ENCODE peak calls at places on chromosomes 11 and 22, in eight cellular contexts. One of them, this sample, is unnamed.

GRCh38 chr11:111700186-111700585 is 66.0 kb downstream of the PPP2R1B start:
- DNase-seq in stimulated activated CD8-positive, alpha-beta memory T cell treated with anti-CD3 and anti-CD28 coated beads, Interleukin-7, amount 100 ng/mL, for 1 hour: no peak
- DNase-seq in right cardiac atrium: no peak
- DNase-seq in HTR-8/SVneo: no peak
- DNase-seq in HS-5: no peak
- DNase-seq in activated T-cell treated with anti-CD3 and anti-CD28 coated beads for 1 hour: no peak
- DNase-seq in activated CD8-positive, alpha-beta T cell treated with anti-CD3 and anti-CD28 coated beads, Interleukin-2, amount 10 ng/mL, durations not matched to agents 7 days and 5 days: no peak
- DNase-seq in T-helper 1 cell: no peak
- DNase-seq in this sample: no peak

GRCh38 chr22:19819209-19819910 is 35.3 kb downstream of the GNB1L start:
- DNase-seq in stimulated activated CD8-positive, alpha-beta memory T cell treated with anti-CD3 and anti-CD28 coated beads, Interleukin-7, amount 100 ng/mL, for 1 hour: no peak
- DNase-seq in right cardiac atrium: no peak
- DNase-seq in HTR-8/SVneo: no peak
- DNase-seq in HS-5: no peak
- DNase-seq in activated T-cell treated with anti-CD3 and anti-CD28 coated beads for 1 hour: no peak
- DNase-seq in activated CD8-positive, alpha-beta T cell treated with anti-CD3 and anti-CD28 coated beads, Interleukin-2, amount 10 ng/mL, durations not matched to agents 7 days and 5 days: no peak
- DNase-seq in T-helper 1 cell: no peak
- DNase-seq in this sample: peak; percentile 8

GRCh38 chr22:31133911-31134310 is 6.4 kb downstream of the PLA2G3 start:
- DNase-seq in stimulated activated CD8-positive, alpha-beta memory T cell treated with anti-CD3 and anti-CD28 coated beads, Interleukin-7, amount 100 ng/mL, for 1 hour: no peak
- DNase-seq in right cardiac atrium: no peak
- DNase-seq in HTR-8/SVneo: no peak
- DNase-seq in HS-5: no peak
- DNase-seq in activated T-cell treated with anti-CD3 and anti-CD28 coated beads for 1 hour: no peak
- DNase-seq in activated CD8-positive, alpha-beta T cell treated with anti-CD3 and anti-CD28 coated beads, Interleukin-2, amount 10 ng/mL, durations not matched to agents 7 days and 5 days: no peak
- DNase-seq in T-helper 1 cell: no peak
- DNase-seq in this sample: no peak

GRCh38 chr22:36277482-36278291 is 24.8 kb downstream of the APOL1 start:
- DNase-seq in stimulated activated CD8-positive, alpha-beta memory T cell treated with anti-CD3 and anti-CD28 coated beads, Interleukin-7, amount 100 ng/mL, for 1 hour: peak; percentile 25
- DNase-seq in right cardiac atrium: peak; percentile 82
- DNase-seq in HTR-8/SVneo: peak; percentile 44
- DNase-seq in HS-5: no peak
- DNase-seq in activated T-cell treated with anti-CD3 and anti-CD28 coated beads for 1 hour: peak; percentile 44
- DNase-seq in activated CD8-positive, alpha-beta T cell treated with anti-CD3 and anti-CD28 coated beads, Interleukin-2, amount 10 ng/mL, durations not matched to agents 7 days and 5 days: peak; percentile 82
- DNase-seq in T-helper 1 cell: peak; percentile 49
- DNase-seq in this sample: peak; percentile 41

GRCh38 chr11:118618991-118619375 is 11.6 kb downstream of the PHLDB1 start:
- DNase-seq in stimulated activated CD8-positive, alpha-beta memory T cell treated with anti-CD3 and anti-CD28 coated beads, Interleukin-7, amount 100 ng/mL, for 1 hour: no peak
- DNase-seq in right cardiac atrium: peak; percentile 88
- DNase-seq in HTR-8/SVneo: no peak
- DNase-seq in HS-5: no peak
- DNase-seq in activated T-cell treated with anti-CD3 and anti-CD28 coated beads for 1 hour: no peak
- DNase-seq in activated CD8-positive, alpha-beta T cell treated with anti-CD3 and anti-CD28 coated beads, Interleukin-2, amount 10 ng/mL, durations not matched to agents 7 days and 5 days: no peak
- DNase-seq in T-helper 1 cell: no peak
- DNase-seq in this sample: no peak

GRCh38 chr22:31284241-31284745 is 8.0 kb downstream of the PIK3IP1 start:
- DNase-seq in stimulated activated CD8-positive, alpha-beta memory T cell treated with anti-CD3 and anti-CD28 coated beads, Interleukin-7, amount 100 ng/mL, for 1 hour: no peak
- DNase-seq in right cardiac atrium: no peak
- DNase-seq in HTR-8/SVneo: no peak
- DNase-seq in HS-5: no peak
- DNase-seq in activated T-cell treated with anti-CD3 and anti-CD28 coated beads for 1 hour: no peak
- DNase-seq in activated CD8-positive, alpha-beta T cell treated with anti-CD3 and anti-CD28 coated beads, Interleukin-2, amount 10 ng/mL, durations not matched to agents 7 days and 5 days: no peak
- DNase-seq in T-helper 1 cell: no peak
- DNase-seq in this sample: no peak

GRCh38 chr22:37906364-37907008 is 389 bp downstream of the MICALL1 start:
- DNase-seq in stimulated activated CD8-positive, alpha-beta memory T cell treated with anti-CD3 and anti-CD28 coated beads, Interleukin-7, amount 100 ng/mL, for 1 hour: no peak
- DNase-seq in right cardiac atrium: peak; percentile 67
- DNase-seq in HTR-8/SVneo: peak; percentile 28
- DNase-seq in HS-5: no peak
- DNase-seq in activated T-cell treated with anti-CD3 and anti-CD28 coated beads for 1 hour: peak; percentile 37
- DNase-seq in activated CD8-positive, alpha-beta T cell treated with anti-CD3 and anti-CD28 coated beads, Interleukin-2, amount 10 ng/mL, durations not matched to agents 7 days and 5 days: peak; percentile 51
- DNase-seq in T-helper 1 cell: peak; percentile 29
- DNase-seq in this sample: no peak

GRCh38 chr11:43359432-43359818 is 705 bp downstream of the TTC17 start:
- DNase-seq in stimulated activated CD8-positive, alpha-beta memory T cell treated with anti-CD3 and anti-CD28 coated beads, Interleukin-7, amount 100 ng/mL, for 1 hour: no peak
- DNase-seq in right cardiac atrium: no peak
- DNase-seq in HTR-8/SVneo: peak; percentile 25
- DNase-seq in HS-5: no peak
- DNase-seq in activated T-cell treated with anti-CD3 and anti-CD28 coated beads for 1 hour: peak; percentile 4
- DNase-seq in activated CD8-positive, alpha-beta T cell treated with anti-CD3 and anti-CD28 coated beads, Interleukin-2, amount 10 ng/mL, durations not matched to agents 7 days and 5 days: peak; percentile 56
- DNase-seq in T-helper 1 cell: no peak
- DNase-seq in this sample: no peak

GRCh38 chr11:14687456-14687855 is 43.9 kb downstream of the PDE3B start:
- DNase-seq in stimulated activated CD8-positive, alpha-beta memory T cell treated with anti-CD3 and anti-CD28 coated beads, Interleukin-7, amount 100 ng/mL, for 1 hour: no peak
- DNase-seq in right cardiac atrium: no peak
- DNase-seq in HTR-8/SVneo: no peak
- DNase-seq in HS-5: no peak
- DNase-seq in activated T-cell treated with anti-CD3 and anti-CD28 coated beads for 1 hour: no peak
- DNase-seq in activated CD8-positive, alpha-beta T cell treated with anti-CD3 and anti-CD28 coated beads, Interleukin-2, amount 10 ng/mL, durations not matched to agents 7 days and 5 days: no peak
- DNase-seq in T-helper 1 cell: no peak
- DNase-seq in this sample: no peak

GRCh38 chr11:86941077-86941870 is 13.9 kb downstream of the FZD4 start:
- DNase-seq in stimulated activated CD8-positive, alpha-beta memory T cell treated with anti-CD3 and anti-CD28 coated beads, Interleukin-7, amount 100 ng/mL, for 1 hour: no peak
- DNase-seq in right cardiac atrium: no peak
- DNase-seq in HTR-8/SVneo: no peak
- DNase-seq in HS-5: no peak
- DNase-seq in activated T-cell treated with anti-CD3 and anti-CD28 coated beads for 1 hour: no peak
- DNase-seq in activated CD8-positive, alpha-beta T cell treated with anti-CD3 and anti-CD28 coated beads, Interleukin-2, amount 10 ng/mL, durations not matched to agents 7 days and 5 days: no peak
- DNase-seq in T-helper 1 cell: no peak
- DNase-seq in this sample: no peak

GRCh38 chr22:36281726-36282077 is 28.8 kb downstream of the APOL1 start:
- DNase-seq in stimulated activated CD8-positive, alpha-beta memory T cell treated with anti-CD3 and anti-CD28 coated beads, Interleukin-7, amount 100 ng/mL, for 1 hour: no peak
- DNase-seq in right cardiac atrium: no peak
- DNase-seq in HTR-8/SVneo: no peak
- DNase-seq in HS-5: no peak
- DNase-seq in activated T-cell treated with anti-CD3 and anti-CD28 coated beads for 1 hour: no peak
- DNase-seq in activated CD8-positive, alpha-beta T cell treated with anti-CD3 and anti-CD28 coated beads, Interleukin-2, amount 10 ng/mL, durations not matched to agents 7 days and 5 days: no peak
- DNase-seq in T-helper 1 cell: no peak
- DNase-seq in this sample: no peak

GRCh38 chr22:39940757-39941305 is 19.4 kb upstream of the TMA7B start:
- DNase-seq in stimulated activated CD8-positive, alpha-beta memory T cell treated with anti-CD3 and anti-CD28 coated beads, Interleukin-7, amount 100 ng/mL, for 1 hour: no peak
- DNase-seq in right cardiac atrium: no peak
- DNase-seq in HTR-8/SVneo: no peak
- DNase-seq in HS-5: no peak
- DNase-seq in activated T-cell treated with anti-CD3 and anti-CD28 coated beads for 1 hour: no peak
- DNase-seq in activated CD8-positive, alpha-beta T cell treated with anti-CD3 and anti-CD28 coated beads, Interleukin-2, amount 10 ng/mL, durations not matched to agents 7 days and 5 days: peak; percentile 61
- DNase-seq in T-helper 1 cell: peak; percentile 30
- DNase-seq in this sample: no peak

GRCh38 chr11:115503083-115503885 is 931 bp downstream of the CADM1 start:
- DNase-seq in stimulated activated CD8-positive, alpha-beta memory T cell treated with anti-CD3 and anti-CD28 coated beads, Interleukin-7, amount 100 ng/mL, for 1 hour: no peak
- DNase-seq in right cardiac atrium: peak; percentile 88
- DNase-seq in HTR-8/SVneo: peak; percentile 19
- DNase-seq in HS-5: no peak
- DNase-seq in activated T-cell treated with anti-CD3 and anti-CD28 coated beads for 1 hour: no peak
- DNase-seq in activated CD8-positive, alpha-beta T cell treated with anti-CD3 and anti-CD28 coated beads, Interleukin-2, amount 10 ng/mL, durations not matched to agents 7 days and 5 days: no peak
- DNase-seq in T-helper 1 cell: no peak
- DNase-seq in this sample: peak; percentile 14

GRCh38 chr11:75477614-75477935 is 44.6 kb upstream of the KLHL35 start:
- DNase-seq in stimulated activated CD8-positive, alpha-beta memory T cell treated with anti-CD3 and anti-CD28 coated beads, Interleukin-7, amount 100 ng/mL, for 1 hour: no peak
- DNase-seq in right cardiac atrium: no peak
- DNase-seq in HTR-8/SVneo: no peak
- DNase-seq in HS-5: no peak
- DNase-seq in activated T-cell treated with anti-CD3 and anti-CD28 coated beads for 1 hour: no peak
- DNase-seq in activated CD8-positive, alpha-beta T cell treated with anti-CD3 and anti-CD28 coated beads, Interleukin-2, amount 10 ng/mL, durations not matched to agents 7 days and 5 days: no peak
- DNase-seq in T-helper 1 cell: no peak
- DNase-seq in this sample: no peak

GRCh38 chr11:84498016-84498415 is 1129.1 kb downstream of the DLG2 start:
- DNase-seq in stimulated activated CD8-positive, alpha-beta memory T cell treated with anti-CD3 and anti-CD28 coated beads, Interleukin-7, amount 100 ng/mL, for 1 hour: no peak
- DNase-seq in right cardiac atrium: peak; percentile 74
- DNase-seq in HTR-8/SVneo: no peak
- DNase-seq in HS-5: peak; percentile 89
- DNase-seq in activated T-cell treated with anti-CD3 and anti-CD28 coated beads for 1 hour: no peak
- DNase-seq in activated CD8-positive, alpha-beta T cell treated with anti-CD3 and anti-CD28 coated beads, Interleukin-2, amount 10 ng/mL, durations not matched to agents 7 days and 5 days: no peak
- DNase-seq in T-helper 1 cell: no peak
- DNase-seq in this sample: no peak

GRCh38 chr11:130145975-130146776 is 13.4 kb upstream of the ST14 start:
- DNase-seq in stimulated activated CD8-positive, alpha-beta memory T cell treated with anti-CD3 and anti-CD28 coated beads, Interleukin-7, amount 100 ng/mL, for 1 hour: no peak
- DNase-seq in right cardiac atrium: no peak
- DNase-seq in HTR-8/SVneo: no peak
- DNase-seq in HS-5: no peak
- DNase-seq in activated T-cell treated with anti-CD3 and anti-CD28 coated beads for 1 hour: no peak
- DNase-seq in activated CD8-positive, alpha-beta T cell treated with anti-CD3 and anti-CD28 coated beads, Interleukin-2, amount 10 ng/mL, durations not matched to agents 7 days and 5 days: no peak
- DNase-seq in T-helper 1 cell: no peak
- DNase-seq in this sample: no peak

GRCh38 chr11:10477690-10478046 is 22.6 kb downstream of the AMPD3 start:
- DNase-seq in stimulated activated CD8-positive, alpha-beta memory T cell treated with anti-CD3 and anti-CD28 coated beads, Interleukin-7, amount 100 ng/mL, for 1 hour: no peak
- DNase-seq in right cardiac atrium: no peak
- DNase-seq in HTR-8/SVneo: no peak
- DNase-seq in HS-5: no peak
- DNase-seq in activated T-cell treated with anti-CD3 and anti-CD28 coated beads for 1 hour: no peak
- DNase-seq in activated CD8-positive, alpha-beta T cell treated with anti-CD3 and anti-CD28 coated beads, Interleukin-2, amount 10 ng/mL, durations not matched to agents 7 days and 5 days: no peak
- DNase-seq in T-helper 1 cell: no peak
- DNase-seq in this sample: no peak

GRCh38 chr11:45252134-45252856 is 33.8 kb downstream of the SYT13 start:
- DNase-seq in stimulated activated CD8-positive, alpha-beta memory T cell treated with anti-CD3 and anti-CD28 coated beads, Interleukin-7, amount 100 ng/mL, for 1 hour: no peak
- DNase-seq in right cardiac atrium: peak; percentile 80
- DNase-seq in HTR-8/SVneo: peak; percentile 45
- DNase-seq in HS-5: no peak
- DNase-seq in activated T-cell treated with anti-CD3 and anti-CD28 coated beads for 1 hour: no peak
- DNase-seq in activated CD8-positive, alpha-beta T cell treated with anti-CD3 and anti-CD28 coated beads, Interleukin-2, amount 10 ng/mL, durations not matched to agents 7 days and 5 days: peak; percentile 38
- DNase-seq in T-helper 1 cell: no peak
- DNase-seq in this sample: no peak

GRCh38 chr11:100619484-100619883 is 67.6 kb upstream of the ARHGAP42 start:
- DNase-seq in stimulated activated CD8-positive, alpha-beta memory T cell treated with anti-CD3 and anti-CD28 coated beads, Interleukin-7, amount 100 ng/mL, for 1 hour: no peak
- DNase-seq in right cardiac atrium: no peak
- DNase-seq in HTR-8/SVneo: no peak
- DNase-seq in HS-5: peak; percentile 71
- DNase-seq in activated T-cell treated with anti-CD3 and anti-CD28 coated beads for 1 hour: no peak
- DNase-seq in activated CD8-positive, alpha-beta T cell treated with anti-CD3 and anti-CD28 coated beads, Interleukin-2, amount 10 ng/mL, durations not matched to agents 7 days and 5 days: no peak
- DNase-seq in T-helper 1 cell: no peak
- DNase-seq in this sample: no peak

GRCh38 chr11:47415949-47416472 is 7.6 kb downstream of the SLC39A13 start:
- DNase-seq in stimulated activated CD8-positive, alpha-beta memory T cell treated with anti-CD3 and anti-CD28 coated beads, Interleukin-7, amount 100 ng/mL, for 1 hour: no peak
- DNase-seq in right cardiac atrium: peak; percentile 93
- DNase-seq in HTR-8/SVneo: peak; percentile 94
- DNase-seq in HS-5: peak; percentile 88
- DNase-seq in activated T-cell treated with anti-CD3 and anti-CD28 coated beads for 1 hour: no peak
- DNase-seq in activated CD8-positive, alpha-beta T cell treated with anti-CD3 and anti-CD28 coated beads, Interleukin-2, amount 10 ng/mL, durations not matched to agents 7 days and 5 days: no peak
- DNase-seq in T-helper 1 cell: no peak
- DNase-seq in this sample: no peak

GRCh38 chr11:69409812-69410645 is 71.4 kb upstream of the LINC01488 start:
- DNase-seq in stimulated activated CD8-positive, alpha-beta memory T cell treated with anti-CD3 and anti-CD28 coated beads, Interleukin-7, amount 100 ng/mL, for 1 hour: no peak
- DNase-seq in right cardiac atrium: no peak
- DNase-seq in HTR-8/SVneo: no peak
- DNase-seq in HS-5: no peak
- DNase-seq in activated T-cell treated with anti-CD3 and anti-CD28 coated beads for 1 hour: no peak
- DNase-seq in activated CD8-positive, alpha-beta T cell treated with anti-CD3 and anti-CD28 coated beads, Interleukin-2, amount 10 ng/mL, durations not matched to agents 7 days and 5 days: no peak
- DNase-seq in T-helper 1 cell: no peak
- DNase-seq in this sample: no peak

GRCh38 chr22:22871536-22872278 is 15.9 kb upstream of the IGLL5 start:
- DNase-seq in stimulated activated CD8-positive, alpha-beta memory T cell treated with anti-CD3 and anti-CD28 coated beads, Interleukin-7, amount 100 ng/mL, for 1 hour: no peak
- DNase-seq in right cardiac atrium: no peak
- DNase-seq in HTR-8/SVneo: no peak
- DNase-seq in HS-5: no peak
- DNase-seq in activated T-cell treated with anti-CD3 and anti-CD28 coated beads for 1 hour: no peak
- DNase-seq in activated CD8-positive, alpha-beta T cell treated with anti-CD3 and anti-CD28 coated beads, Interleukin-2, amount 10 ng/mL, durations not matched to agents 7 days and 5 days: peak; percentile 14
- DNase-seq in T-helper 1 cell: no peak
- DNase-seq in this sample: no peak

GRCh38 chr11:128318856-128319474 is 268.4 kb downstream of the ETS1 start:
- DNase-seq in stimulated activated CD8-positive, alpha-beta memory T cell treated with anti-CD3 and anti-CD28 coated beads, Interleukin-7, amount 100 ng/mL, for 1 hour: peak; percentile 49
- DNase-seq in right cardiac atrium: no peak
- DNase-seq in HTR-8/SVneo: no peak
- DNase-seq in HS-5: no peak
- DNase-seq in activated T-cell treated with anti-CD3 and anti-CD28 coated beads for 1 hour: no peak
- DNase-seq in activated CD8-positive, alpha-beta T cell treated with anti-CD3 and anti-CD28 coated beads, Interleukin-2, amount 10 ng/mL, durations not matched to agents 7 days and 5 days: peak; percentile 84
- DNase-seq in T-helper 1 cell: peak; percentile 49
- DNase-seq in this sample: peak; percentile 51

GRCh38 chr11:62245271-62245753 is 3.3 kb downstream of the SCGB1D2 start:
- DNase-seq in stimulated activated CD8-positive, alpha-beta memory T cell treated with anti-CD3 and anti-CD28 coated beads, Interleukin-7, amount 100 ng/mL, for 1 hour: no peak
- DNase-seq in right cardiac atrium: no peak
- DNase-seq in HTR-8/SVneo: no peak
- DNase-seq in HS-5: no peak
- DNase-seq in activated T-cell treated with anti-CD3 and anti-CD28 coated beads for 1 hour: no peak
- DNase-seq in activated CD8-positive, alpha-beta T cell treated with anti-CD3 and anti-CD28 coated beads, Interleukin-2, amount 10 ng/mL, durations not matched to agents 7 days and 5 days: peak; percentile 30
- DNase-seq in T-helper 1 cell: no peak
- DNase-seq in this sample: no peak

GRCh38 chr11:106988151-106988806 is 30.0 kb downstream of the GUCY1A2 start:
- DNase-seq in stimulated activated CD8-positive, alpha-beta memory T cell treated with anti-CD3 and anti-CD28 coated beads, Interleukin-7, amount 100 ng/mL, for 1 hour: no peak
- DNase-seq in right cardiac atrium: peak; percentile 26
- DNase-seq in HTR-8/SVneo: no peak
- DNase-seq in HS-5: peak; percentile 87
- DNase-seq in activated T-cell treated with anti-CD3 and anti-CD28 coated beads for 1 hour: no peak
- DNase-seq in activated CD8-positive, alpha-beta T cell treated with anti-CD3 and anti-CD28 coated beads, Interleukin-2, amount 10 ng/mL, durations not matched to agents 7 days and 5 days: no peak
- DNase-seq in T-helper 1 cell: no peak
- DNase-seq in this sample: no peak

GRCh38 chr22:31451709-31452571 is 37.7 kb downstream of the EIF4ENIF1 start:
- DNase-seq in stimulated activated CD8-positive, alpha-beta memory T cell treated with anti-CD3 and anti-CD28 coated beads, Interleukin-7, amount 100 ng/mL, for 1 hour: no peak
- DNase-seq in right cardiac atrium: no peak
- DNase-seq in HTR-8/SVneo: peak; percentile 32
- DNase-seq in HS-5: peak; percentile 18
- DNase-seq in activated T-cell treated with anti-CD3 and anti-CD28 coated beads for 1 hour: no peak
- DNase-seq in activated CD8-positive, alpha-beta T cell treated with anti-CD3 and anti-CD28 coated beads, Interleukin-2, amount 10 ng/mL, durations not matched to agents 7 days and 5 days: peak; percentile 29
- DNase-seq in T-helper 1 cell: peak; percentile 3
- DNase-seq in this sample: no peak

GRCh38 chr22:43349636-43350035 is 6.5 kb upstream of the SCUBE1 start:
- DNase-seq in stimulated activated CD8-positive, alpha-beta memory T cell treated with anti-CD3 and anti-CD28 coated beads, Interleukin-7, amount 100 ng/mL, for 1 hour: no peak
- DNase-seq in right cardiac atrium: no peak
- DNase-seq in HTR-8/SVneo: no peak
- DNase-seq in HS-5: no peak
- DNase-seq in activated T-cell treated with anti-CD3 and anti-CD28 coated beads for 1 hour: no peak
- DNase-seq in activated CD8-positive, alpha-beta T cell treated with anti-CD3 and anti-CD28 coated beads, Interleukin-2, amount 10 ng/mL, durations not matched to agents 7 days and 5 days: no peak
- DNase-seq in T-helper 1 cell: no peak
- DNase-seq in this sample: no peak

GRCh38 chr11:2583605-2583958 is 116.2 kb downstream of the KCNQ1OT1 start:
- DNase-seq in stimulated activated CD8-positive, alpha-beta memory T cell treated with anti-CD3 and anti-CD28 coated beads, Interleukin-7, amount 100 ng/mL, for 1 hour: no peak
- DNase-seq in right cardiac atrium: peak; percentile 37
- DNase-seq in HTR-8/SVneo: no peak
- DNase-seq in HS-5: no peak
- DNase-seq in activated T-cell treated with anti-CD3 and anti-CD28 coated beads for 1 hour: no peak
- DNase-seq in activated CD8-positive, alpha-beta T cell treated with anti-CD3 and anti-CD28 coated beads, Interleukin-2, amount 10 ng/mL, durations not matched to agents 7 days and 5 days: no peak
- DNase-seq in T-helper 1 cell: no peak
- DNase-seq in this sample: peak; percentile 6

GRCh38 chr11:70618471-70619101 is 220.3 kb downstream of the CTTN start:
- DNase-seq in stimulated activated CD8-positive, alpha-beta memory T cell treated with anti-CD3 and anti-CD28 coated beads, Interleukin-7, amount 100 ng/mL, for 1 hour: no peak
- DNase-seq in right cardiac atrium: peak; percentile 24
- DNase-seq in HTR-8/SVneo: no peak
- DNase-seq in HS-5: no peak
- DNase-seq in activated T-cell treated with anti-CD3 and anti-CD28 coated beads for 1 hour: no peak
- DNase-seq in activated CD8-positive, alpha-beta T cell treated with anti-CD3 and anti-CD28 coated beads, Interleukin-2, amount 10 ng/mL, durations not matched to agents 7 days and 5 days: no peak
- DNase-seq in T-helper 1 cell: no peak
- DNase-seq in this sample: no peak

GRCh38 chr11:114166897-114167323 is 107.4 kb downstream of the ZBTB16 start:
- DNase-seq in stimulated activated CD8-positive, alpha-beta memory T cell treated with anti-CD3 and anti-CD28 coated beads, Interleukin-7, amount 100 ng/mL, for 1 hour: no peak
- DNase-seq in right cardiac atrium: no peak
- DNase-seq in HTR-8/SVneo: peak; percentile 50
- DNase-seq in HS-5: peak; percentile 44
- DNase-seq in activated T-cell treated with anti-CD3 and anti-CD28 coated beads for 1 hour: no peak
- DNase-seq in activated CD8-positive, alpha-beta T cell treated with anti-CD3 and anti-CD28 coated beads, Interleukin-2, amount 10 ng/mL, durations not matched to agents 7 days and 5 days: peak; percentile 48
- DNase-seq in T-helper 1 cell: no peak
- DNase-seq in this sample: no peak

This sample was measured in central memory CD8-positive, alpha-beta T cell.